ENCODE peak calls at places on chromosomes 6 and 20, in six cellular contexts. I is effector memory CD4-positive, alpha-beta T cell; Z is PC-9; C is lower lobe of right lung; G is gastrocnemius medialis; B is upper lobe of right lung. D is an unnamed sample. For H3K9me3, the result is how much of the 10 kb centered on the place peaks cover.

GRCh38 chr6:22838346-22838745 is 269.0 kb downstream of the HDGFL1 start:
- DNase-seq in I (no peak), Z (no peak), C (no peak), G (no peak), B (no peak), D (no peak)

GRCh38 chr6:130697661-130698535 is 129.3 kb upstream of the SMLR1 start:
- DNase-seq in I (peak), Z (no peak), C (no peak), G (no peak), B (no peak), D (no peak)

GRCh38 chr6:148345578-148345977 is 2.9 kb downstream of the SASH1 start:
- DNase-seq in I (no peak), Z (no peak), C (no peak), G (no peak), B (no peak), D (no peak)

GRCh38 chr6:169559001-169559441 is 142.8 kb downstream of the WDR27 start:
- DNase-seq in I (no peak), Z (no peak), C (no peak), G (no peak), B (no peak), D (no peak)

GRCh38 chr20:37911838-37912273 is 8.9 kb downstream of the VSTM2L start:
- DNase-seq in I (no peak), Z (no peak), C (no peak), G (no peak), B (no peak), D (no peak)

GRCh38 chr6:143743256-143744166 is 65.7 kb downstream of the PHACTR2 start:
- DNase-seq in I (no peak), Z (no peak), C (no peak), G (no peak), B (no peak), D (no peak)

GRCh38 chr20:4740774-4741431 is 19.2 kb downstream of the PRND start:
- DNase-seq in I (peak), Z (no peak), C (no peak), G (no peak), B (no peak), D (peak)

GRCh38 chr6:169324086-169324485 is 70.4 kb upstream of the THBS2 start:
- DNase-seq in I (no peak), Z (no peak), C (no peak), G (no peak), B (no peak), D (no peak)

GRCh38 chr6:163679012-163679660 is 264.6 kb downstream of the QKI start:
- DNase-seq in I (no peak), Z (no peak), C (no peak), G (no peak), B (no peak), D (no peak)

GRCh38 chr6:91435630-91436029 is 848.8 kb upstream of the MAP3K7 start:
- DNase-seq in I (no peak), Z (no peak), C (no peak), G (no peak), B (no peak), D (no peak)

DNA sequence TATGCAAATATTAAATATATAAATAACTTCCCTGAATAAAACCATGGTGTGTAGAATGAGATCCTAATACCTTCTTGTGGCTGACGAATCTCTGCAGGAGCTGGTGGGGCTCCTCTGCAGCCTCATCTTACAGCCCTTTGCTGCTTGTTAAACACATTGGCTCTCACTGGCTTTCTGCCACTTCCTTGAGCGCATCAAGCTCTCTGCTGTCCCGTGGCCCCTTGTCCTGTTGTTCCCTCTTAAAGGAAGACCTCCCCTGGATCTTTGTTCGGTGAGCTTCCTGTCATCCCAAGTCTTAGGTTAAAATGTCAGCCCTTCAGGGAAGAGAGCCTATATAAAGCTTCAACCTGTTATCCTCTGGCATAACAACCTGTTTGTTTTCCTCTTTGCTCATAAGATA is 519.6 kb downstream of the DOK5 start:
- DNase-seq in I (no peak), Z (no peak), C (no peak), G (no peak), B (no peak), D (no peak)
- H3K9me3 ChIP-seq in I (under half), Z (under half), C (under half), G (under half), B (under half), D (under half)

DNA sequence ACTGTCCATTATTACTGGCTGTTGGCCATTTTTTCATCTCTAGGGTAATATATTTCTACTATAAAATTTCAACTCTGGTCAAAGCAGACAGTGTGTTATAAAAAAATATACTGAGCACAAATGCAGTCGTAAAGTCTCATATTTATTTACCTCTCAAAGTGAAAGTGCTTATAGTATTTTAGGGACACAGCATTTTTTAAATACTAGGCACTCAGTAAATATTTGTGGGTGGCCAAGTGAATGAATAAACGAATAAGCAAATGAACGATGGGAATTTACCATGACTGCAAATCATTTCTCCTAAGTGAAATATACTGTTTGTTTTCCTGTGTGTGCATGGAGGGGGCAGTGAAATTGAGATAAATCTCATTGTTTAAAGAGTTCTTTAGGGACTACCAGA is 659.6 kb downstream of the KIF16B start:
- DNase-seq in I (no peak), Z (no peak), C (no peak), G (no peak), B (no peak), D (no peak)
- H3K9me3 ChIP-seq in I (under half), Z (under half), C (under half), G (under half), B (under half), D (under half)

GRCh38 chr20:23959054-23959453 is 29.5 kb downstream of the GGTLC1 start:
- DNase-seq in I (no peak), Z (no peak), C (no peak), G (no peak), B (no peak), D (no peak)

GRCh38 chr20:23966927-23967615 is 21.5 kb downstream of the GGTLC1 start:
- DNase-seq in I (no peak), Z (no peak), C (no peak), G (no peak), B (no peak), D (no peak)

GRCh38 chr20:23966298-23966697 is 22.3 kb downstream of the GGTLC1 start:
- DNase-seq in I (no peak), Z (no peak), C (no peak), G (no peak), B (no peak), D (no peak)

GRCh38 chr20:23967616-23967979 is 21.0 kb downstream of the GGTLC1 start:
- DNase-seq in I (no peak), Z (no peak), C (no peak), G (no peak), B (no peak), D (no peak)

DNA sequence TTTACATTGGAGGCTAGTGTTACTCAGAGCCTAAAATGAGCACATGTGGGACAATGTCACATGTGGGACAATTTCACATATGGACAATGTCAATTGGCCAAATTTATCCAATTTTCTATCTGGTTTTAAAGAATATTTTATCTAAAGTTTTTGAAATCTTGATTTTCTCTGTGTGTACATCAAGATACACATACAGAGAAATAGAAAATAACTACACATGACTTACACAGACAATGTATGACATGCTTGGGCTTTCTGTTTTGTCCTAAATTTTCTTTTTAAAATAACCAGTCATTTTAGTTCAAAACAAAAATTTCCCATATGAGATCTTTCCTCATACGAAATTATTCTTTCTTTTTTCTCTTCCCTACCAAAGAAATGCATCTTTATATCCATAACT is 24.6 kb downstream of the GGTLC1 start:
- DNase-seq in I (no peak), Z (no peak), C (no peak), G (no peak), B (no peak), D (no peak)
- H3K9me3 ChIP-seq in I (under half), Z (under half), C (under half), G (under half), B (under half), D (under half)

GRCh38 chr6:40181367-40181766 is 247.1 kb upstream of the MOCS1 start:
- DNase-seq in I (no peak), Z (no peak), C (no peak), G (no peak), B (no peak), D (no peak)

GRCh38 chr6:40185486-40185885 is 251.2 kb upstream of the MOCS1 start:
- DNase-seq in I (no peak), Z (no peak), C (no peak), G (no peak), B (no peak), D (no peak)

GRCh38 chr6:40188931-40189330 is 254.7 kb upstream of the MOCS1 start:
- DNase-seq in I (no peak), Z (peak), C (no peak), G (no peak), B (no peak), D (no peak)

GRCh38 chr6:40187654-40188053 is 253.4 kb upstream of the MOCS1 start:
- DNase-seq in I (no peak), Z (no peak), C (no peak), G (no peak), B (no peak), D (no peak)

GRCh38 chr6:40183902-40184301 is 249.6 kb upstream of the MOCS1 start:
- DNase-seq in I (no peak), Z (no peak), C (no peak), G (no peak), B (no peak), D (no peak)
- H3K9me3 ChIP-seq in I (under half), Z (under half), C (under half), G (under half), B (under half), D (under half)

GRCh38 chr6:2884817-2885216 is 18.3 kb downstream of the SERPINB9 start:
- DNase-seq in I (no peak), Z (no peak), C (no peak), G (no peak), B (no peak), D (no peak)

GRCh38 chr6:2883673-2884072 is 19.4 kb downstream of the SERPINB9 start:
- DNase-seq in I (no peak), Z (no peak), C (no peak), G (no peak), B (no peak), D (no peak)

GRCh38 chr6:2877057-2877882 is 25.8 kb downstream of the SERPINB9 start:
- DNase-seq in I (no peak), Z (peak), C (no peak), G (no peak), B (no peak), D (no peak)

GRCh38 chr6:2877960-2878359 is 25.1 kb downstream of the SERPINB9 start:
- DNase-seq in I (peak), Z (peak), C (no peak), G (no peak), B (no peak), D (no peak)

DNA sequence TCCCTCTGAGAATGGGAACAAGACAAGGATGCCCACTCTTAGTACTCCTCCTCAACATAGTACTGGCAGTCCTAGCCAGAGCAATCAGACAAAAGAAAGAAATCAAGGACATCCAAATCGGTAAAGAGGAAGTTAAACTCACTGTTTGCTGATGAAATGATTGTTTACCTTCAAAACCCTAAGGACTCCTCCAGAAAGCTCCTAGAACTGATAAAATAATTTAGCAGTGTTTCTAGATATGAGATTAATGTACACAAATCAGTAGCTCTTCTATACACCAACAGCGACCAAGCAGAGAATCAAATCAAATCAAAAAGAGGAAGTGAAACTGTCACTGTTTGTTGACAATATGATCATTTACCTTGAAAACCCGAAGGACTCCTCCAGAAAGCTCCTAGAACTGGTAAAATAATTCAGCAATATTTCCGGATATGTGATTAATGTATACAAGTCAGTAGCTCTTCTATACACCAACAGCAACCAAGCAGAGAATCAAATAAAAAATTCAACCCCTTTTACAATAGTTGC is 21.7 kb downstream of the SERPINB9 start:
- DNase-seq in I (no peak), Z (no peak), C (no peak), G (no peak), B (no peak), D (no peak)
- H3K9me3 ChIP-seq in I (under half), Z (under half), C (under half), G (under half), B (under half), D (under half)

GRCh38 chr20:61757-62156 is 25.7 kb upstream of the DEFB125 start:
- DNase-seq in I (no peak), Z (no peak), C (no peak), G (no peak), B (no peak), D (no peak)
- H3K9me3 ChIP-seq in I (under half), Z (under half), C (under half), G (under half), B (under half), D (under half)

D was measured in T-helper 17 cell.